ENCODE peak calls at places on chromosome 12, in ten cellular contexts. K is CD4-positive, alpha-beta memory T cell; P is hepatocyte; M is endodermal cell; W is effector memory CD4-positive, alpha-beta T cell; D is pancreas; B is CD4-positive, CD25-positive, alpha-beta regulatory T cell; Y is ovary; Q is body of pancreas; O is Panc1. H is an unnamed sample.
A peak's percentile ranks its signal among the peaks of the same experiment; 100 is the strongest.

GRCh38 chr12:88998421-88998820 is 353.9 kb downstream of the DUSP6 start:
- DNase-seq in P (no peak), Q (no peak), M (no peak), K (no peak), Y (no peak), O (no peak), D (no peak), B (no peak), W (no peak), H (no peak)

GRCh38 chr12:13964666-13965065 is 16.7 kb downstream of the GRIN2B start:
- DNase-seq in M (peak; percentile 79), D (no peak), Q (no peak), B (no peak), O (no peak), P (no peak), W (no peak), K (no peak), Y (no peak), H (no peak)

GRCh38 chr12:4355843-4356327 is 23.6 kb downstream of the FGF23 start:
- DNase-seq in P (peak; percentile 26), D (no peak), Y (no peak), K (no peak), Q (no peak), B (peak; percentile 11), M (peak; percentile 99), W (peak; percentile 3), O (peak; percentile 18), H (no peak)

GRCh38 chr12:124939428-124940142 is 25.1 kb upstream of the UBC start:
- DNase-seq in M (peak; percentile 99), B (peak; percentile 79), O (peak; percentile 95), D (peak; percentile 87), P (peak; percentile 93), K (peak; percentile 93), Y (peak; percentile 93), W (peak; percentile 79), Q (peak; percentile 92), H (peak; percentile 95)

GRCh38 chr12:65670775-65671174 is 153.5 kb upstream of the HMGA2 start:
- DNase-seq in D (no peak), K (no peak), Q (no peak), P (no peak), O (no peak), M (no peak), W (no peak), B (no peak), Y (no peak), H (no peak)

GRCh38 chr12:6076776-6077700 is 47.4 kb downstream of the VWF start:
- DNase-seq in B (no peak), M (no peak), W (no peak), K (no peak), Y (no peak), D (peak; percentile 32), O (no peak), Q (no peak), P (no peak), H (no peak)

GRCh38 chr12:127296591-127296990 is 970.4 kb upstream of the TMEM132C start:
- DNase-seq in Y (no peak), M (peak; percentile 23), Q (no peak), W (no peak), O (no peak), B (no peak), D (no peak), K (no peak), P (no peak), H (no peak)

GRCh38 chr12:64269161-64269560 is 47.1 kb upstream of the KICS2 start:
- DNase-seq in Q (no peak), M (no peak), K (no peak), Y (no peak), O (no peak), B (no peak), D (no peak), P (no peak), W (no peak), H (no peak)

GRCh38 chr12:105803292-105803691 is 335.5 kb downstream of the NUAK1 start:
- DNase-seq in M (no peak), B (no peak), W (no peak), D (no peak), K (no peak), P (no peak), Y (no peak), Q (no peak), O (no peak), H (no peak)

GRCh38 chr12:78036889-78037288 is 206.2 kb downstream of the NAV3 start:
- DNase-seq in K (no peak), D (no peak), B (no peak), M (no peak), W (no peak), Y (no peak), P (no peak), O (no peak), Q (no peak), H (no peak)

GRCh38 chr12:96006727-96007126 is 10.6 kb upstream of the HAL start:
- DNase-seq in P (no peak), B (no peak), W (no peak), Y (no peak), K (no peak), Q (no peak), D (no peak), M (no peak), O (no peak), H (no peak)

GRCh38 chr12:44774815-44775411 is 101.2 kb downstream of the NELL2 start:
- DNase-seq in K (peak; percentile 44), O (peak; percentile 4), B (peak; percentile 6), P (peak; percentile 34), M (peak; percentile 94), Y (no peak), Q (peak; percentile 17), W (peak; percentile 31), D (peak; percentile 60), H (no peak)

GRCh38 chr12:55847603-55848329 is 5.0 kb upstream of the MMP19 start:
- DNase-seq in P (peak; percentile 91), D (no peak), M (no peak), Y (peak; percentile 98), O (no peak), Q (peak; percentile 71), K (no peak), B (no peak), W (no peak), H (peak; percentile 99)

GRCh38 chr12:1766110-1766509 is 54.3 kb upstream of the LRTM2 start:
- DNase-seq in D (no peak), P (no peak), O (no peak), W (no peak), B (no peak), K (no peak), Q (no peak), M (no peak), Y (no peak), H (no peak)

GRCh38 chr12:133233993-133234564 is 1.6 kb downstream of the ANHX start:
- DNase-seq in D (no peak), K (no peak), O (no peak), W (no peak), Y (no peak), M (no peak), B (no peak), P (peak; percentile 2), Q (no peak), H (no peak)
- H3K9me3 ChIP-seq in D (no peaks in the 10 kb centered on the region), K (peaks cover 5% of the 10 kb centered on the region), O (peaks cover 2% of the 10 kb centered on the region), W (no peaks in the 10 kb centered on the region), Y (no peaks in the 10 kb centered on the region), M (peaks cover 55% of the 10 kb centered on the region), B (peaks cover 5% of the 10 kb centered on the region), P (no peaks in the 10 kb centered on the region), Q (no peaks in the 10 kb centered on the region), H (peaks cover 85% of the 10 kb centered on the region)

DNA sequence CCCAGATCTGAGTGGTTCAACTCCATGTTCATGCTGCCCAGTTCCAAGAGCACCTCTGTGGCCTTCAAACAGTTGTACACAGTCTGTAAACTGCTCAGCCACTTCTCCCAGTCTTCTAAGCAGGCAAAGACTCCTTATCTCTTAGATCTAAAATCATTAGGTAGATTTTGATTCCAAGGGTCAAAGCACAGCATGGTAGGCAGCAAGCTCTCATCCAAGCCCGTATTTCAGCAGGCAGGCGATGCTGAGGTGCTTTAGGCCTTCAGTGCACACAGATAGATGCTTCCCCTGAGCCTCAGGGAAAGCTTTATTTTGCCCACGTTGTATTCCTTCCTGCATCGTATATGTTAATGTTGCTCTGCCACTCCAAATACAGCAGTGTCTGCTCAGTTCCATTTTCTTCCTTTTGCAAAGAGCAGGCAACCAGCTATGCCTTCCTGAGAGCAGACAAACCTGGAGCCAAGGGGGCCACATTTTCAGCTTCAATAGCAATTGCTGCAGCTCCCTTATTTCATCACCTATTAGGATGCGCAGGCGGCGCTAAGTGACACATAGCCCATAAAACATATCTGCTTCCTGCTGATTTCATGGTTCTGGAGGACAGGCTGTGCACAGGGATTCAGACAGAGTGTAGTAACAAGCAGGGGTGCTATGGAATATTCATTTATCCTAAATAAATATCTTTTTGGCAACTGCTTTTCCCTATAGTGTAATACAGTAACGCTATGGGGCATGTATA is 67.5 kb downstream of the ETV6 start:
- DNase-seq in K (no peak), D (no peak), Y (no peak), P (peak; percentile 36), M (no peak), B (no peak), O (no peak), W (no peak), Q (no peak), H (no peak)
- H3K27ac ChIP-seq in K (no peak overlapping the region), D (no peak overlapping the region), Y (no peak overlapping the region), P (peak overlapping the region; percentile 43), M (peak overlapping the region; percentile 36), B (no peak overlapping the region), O (no peak overlapping the region), W (no peak overlapping the region), Q (no peak overlapping the region), H (peak overlapping the region; percentile 33)

GRCh38 chr12:34051486-34051885 is 29.2 kb downstream of the ALG10 start:
- DNase-seq in Y (no peak), Q (no peak), K (no peak), D (no peak), W (no peak), O (no peak), P (no peak), M (no peak), B (no peak), H (no peak)

GRCh38 chr12:34046570-34046969 is 24.3 kb downstream of the ALG10 start:
- DNase-seq in Q (no peak), M (no peak), P (no peak), D (no peak), K (no peak), Y (no peak), W (no peak), B (no peak), O (no peak), H (no peak)

GRCh38 chr12:34048714-34049113 is 26.4 kb downstream of the ALG10 start:
- DNase-seq in M (no peak), P (no peak), W (no peak), Y (no peak), K (no peak), O (no peak), B (no peak), Q (no peak), D (no peak), H (no peak)
- H3K9me3 ChIP-seq in M (peaks cover 56% of the 10 kb centered on the region), P (no peaks in the 10 kb centered on the region), W (no peaks in the 10 kb centered on the region), Y (no peaks in the 10 kb centered on the region), K (no peaks in the 10 kb centered on the region), O (no peaks in the 10 kb centered on the region), B (no peaks in the 10 kb centered on the region), Q (peaks cover 24% of the 10 kb centered on the region), D (no peaks in the 10 kb centered on the region), H (peaks cover 10% of the 10 kb centered on the region)

GRCh38 chr12:92928431-92928961 is 599 bp downstream of the EEA1 start:
- DNase-seq in W (peak; percentile 13), Q (no peak), D (no peak), K (no peak), O (no peak), P (peak; percentile 71), B (no peak), M (peak; percentile 73), Y (peak; percentile 45), H (no peak)
- H3K27ac ChIP-seq in W (peak overlapping the region; percentile 94), Q (peak overlapping the region; percentile 100), D (peak overlapping the region; percentile 99), K (peak overlapping the region; percentile 90), O (peak overlapping the region; percentile 67), P (peak overlapping the region; percentile 100), B (peak overlapping the region; percentile 92), M (peak overlapping the region; percentile 79), Y (peak overlapping the region; percentile 99), H (peak overlapping the region; percentile 85)